ENCODE peak calls at places on chromosomes 16 and 17, in ten cellular contexts. One of them, this sample, is unnamed.

GRCh38 chr16:86117756-86118155 is 218.8 kb downstream of the IRF8 start:
- DNase-seq in progenitor cell of endocrine pancreas: no peak
- DNase-seq in lower leg skin: no peak
- DNase-seq in DND-41: no peak
- DNase-seq in AG10803: peak; percentile 13
- DNase-seq in mesothelial cell of epicardium: no peak
- DNase-seq in Peyer's patch: no peak
- DNase-seq in HFF-Myc: no peak
- DNase-seq in AG09309: no peak
- DNase-seq in pancreas: no peak
- DNase-seq in this sample: no peak

GRCh38 chr17:82952019-82952418 is 112.2 kb upstream of the ZNF750 start:
- DNase-seq in progenitor cell of endocrine pancreas: no peak
- DNase-seq in lower leg skin: no peak
- DNase-seq in DND-41: no peak
- DNase-seq in AG10803: no peak
- DNase-seq in mesothelial cell of epicardium: no peak
- DNase-seq in Peyer's patch: peak; percentile 24
- DNase-seq in HFF-Myc: no peak
- DNase-seq in AG09309: no peak
- DNase-seq in pancreas: no peak
- DNase-seq in this sample: no peak

GRCh38 chr16:20598832-20599469 is 22.8 kb upstream of the ACSM2B start:
- DNase-seq in progenitor cell of endocrine pancreas: no peak
- DNase-seq in lower leg skin: no peak
- DNase-seq in DND-41: no peak
- DNase-seq in AG10803: no peak
- DNase-seq in mesothelial cell of epicardium: no peak
- DNase-seq in Peyer's patch: no peak
- DNase-seq in HFF-Myc: no peak
- DNase-seq in AG09309: no peak
- DNase-seq in pancreas: peak; percentile 62
- DNase-seq in this sample: no peak

GRCh38 chr16:27326738-27327585 is 13.2 kb downstream of the IL4R start:
- DNase-seq in progenitor cell of endocrine pancreas: no peak
- DNase-seq in lower leg skin: peak; percentile 86
- DNase-seq in DND-41: peak; percentile 77
- DNase-seq in AG10803: peak; percentile 97
- DNase-seq in mesothelial cell of epicardium: no peak
- DNase-seq in Peyer's patch: peak; percentile 87
- DNase-seq in HFF-Myc: peak; percentile 52
- DNase-seq in AG09309: peak; percentile 89
- DNase-seq in pancreas: peak; percentile 69
- DNase-seq in this sample: peak; percentile 38

GRCh38 chr17:28878981-28879380 is 18.6 kb downstream of the FLOT2 start:
- DNase-seq in progenitor cell of endocrine pancreas: no peak
- DNase-seq in lower leg skin: no peak
- DNase-seq in DND-41: no peak
- DNase-seq in AG10803: peak; percentile 32
- DNase-seq in mesothelial cell of epicardium: no peak
- DNase-seq in Peyer's patch: peak; percentile 75
- DNase-seq in HFF-Myc: no peak
- DNase-seq in AG09309: no peak
- DNase-seq in pancreas: no peak
- DNase-seq in this sample: peak; percentile 68

GRCh38 chr17:76265624-76266243 is 586 bp downstream of the UBALD2 start:
- DNase-seq in progenitor cell of endocrine pancreas: peak; percentile 41
- DNase-seq in lower leg skin: peak; percentile 43
- DNase-seq in DND-41: peak; percentile 64
- DNase-seq in AG10803: peak; percentile 55
- DNase-seq in mesothelial cell of epicardium: peak; percentile 73
- DNase-seq in Peyer's patch: peak; percentile 80
- DNase-seq in HFF-Myc: no peak
- DNase-seq in AG09309: no peak
- DNase-seq in pancreas: peak; percentile 72
- DNase-seq in this sample: peak; percentile 54

GRCh38 chr17:8713315-8713714 is 31.3 kb downstream of the CCDC42 start:
- DNase-seq in progenitor cell of endocrine pancreas: no peak
- DNase-seq in lower leg skin: no peak
- DNase-seq in DND-41: no peak
- DNase-seq in AG10803: no peak
- DNase-seq in mesothelial cell of epicardium: no peak
- DNase-seq in Peyer's patch: no peak
- DNase-seq in HFF-Myc: no peak
- DNase-seq in AG09309: no peak
- DNase-seq in pancreas: no peak
- DNase-seq in this sample: no peak

GRCh38 chr17:65750678-65751077 is 189.2 kb upstream of the AXIN2 start:
- DNase-seq in progenitor cell of endocrine pancreas: no peak
- DNase-seq in lower leg skin: peak; percentile 68
- DNase-seq in DND-41: peak; percentile 88
- DNase-seq in AG10803: peak; percentile 96
- DNase-seq in mesothelial cell of epicardium: peak; percentile 73
- DNase-seq in Peyer's patch: peak; percentile 77
- DNase-seq in HFF-Myc: peak; percentile 81
- DNase-seq in AG09309: peak; percentile 73
- DNase-seq in pancreas: peak; percentile 84
- DNase-seq in this sample: peak; percentile 1

GRCh38 chr17:9763643-9764042 is 27.7 kb downstream of the DHRS7C start:
- DNase-seq in progenitor cell of endocrine pancreas: no peak
- DNase-seq in lower leg skin: no peak
- DNase-seq in DND-41: no peak
- DNase-seq in AG10803: no peak
- DNase-seq in mesothelial cell of epicardium: no peak
- DNase-seq in Peyer's patch: no peak
- DNase-seq in HFF-Myc: no peak
- DNase-seq in AG09309: no peak
- DNase-seq in pancreas: no peak
- DNase-seq in this sample: no peak

GRCh38 chr17:49556183-49556943 is 19.3 kb upstream of the NXPH3 start:
- DNase-seq in progenitor cell of endocrine pancreas: peak; percentile 90
- DNase-seq in lower leg skin: no peak
- DNase-seq in DND-41: peak; percentile 89
- DNase-seq in AG10803: peak; percentile 50
- DNase-seq in mesothelial cell of epicardium: peak; percentile 95
- DNase-seq in Peyer's patch: peak; percentile 88
- DNase-seq in HFF-Myc: no peak
- DNase-seq in AG09309: no peak
- DNase-seq in pancreas: peak; percentile 48
- DNase-seq in this sample: peak; percentile 82

GRCh38 chr17:8900626-8901585 is 33.4 kb upstream of the PIK3R6 start:
- DNase-seq in progenitor cell of endocrine pancreas: no peak
- DNase-seq in lower leg skin: no peak
- DNase-seq in DND-41: no peak
- DNase-seq in AG10803: no peak
- DNase-seq in mesothelial cell of epicardium: peak; percentile 11
- DNase-seq in Peyer's patch: peak; percentile 58
- DNase-seq in HFF-Myc: no peak
- DNase-seq in AG09309: no peak
- DNase-seq in pancreas: peak; percentile 8
- DNase-seq in this sample: no peak

DNA sequence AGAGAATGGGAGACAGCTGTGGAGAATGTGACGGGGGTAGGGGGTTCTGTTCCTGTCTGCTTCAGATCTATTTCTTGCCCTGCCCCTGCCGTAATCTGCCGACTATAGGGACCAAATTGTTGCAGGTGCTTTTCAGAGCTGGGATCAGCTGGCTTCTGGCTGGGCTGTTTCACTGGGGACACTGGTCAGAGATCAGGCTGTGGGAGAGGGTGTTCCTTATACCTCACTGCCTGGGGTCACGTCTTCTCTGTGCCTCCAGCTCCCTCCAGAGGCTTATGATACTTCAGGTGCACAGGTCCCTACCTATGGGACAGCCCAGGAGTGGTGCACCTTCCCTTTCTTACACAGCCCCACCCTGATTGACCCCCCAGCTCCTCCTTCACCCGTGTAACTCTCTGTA is 514.9 kb upstream of the GOT2 start:
- DNase-seq in progenitor cell of endocrine pancreas: no peak
- DNase-seq in lower leg skin: no peak
- DNase-seq in DND-41: no peak
- DNase-seq in AG10803: no peak
- DNase-seq in mesothelial cell of epicardium: no peak
- DNase-seq in Peyer's patch: no peak
- DNase-seq in HFF-Myc: no peak
- DNase-seq in AG09309: no peak
- DNase-seq in pancreas: no peak
- DNase-seq in this sample: no peak
- TF ChIP-seq CTCF in progenitor cell of endocrine pancreas: peak; percentile 38
- TF ChIP-seq CTCF in lower leg skin: no peak
- TF ChIP-seq CTCF in DND-41: no peak
- TF ChIP-seq CTCF in AG10803: no peak
- TF ChIP-seq CTCF in mesothelial cell of epicardium: no peak
- TF ChIP-seq CTCF in Peyer's patch: no peak
- TF ChIP-seq CTCF in HFF-Myc: no peak
- TF ChIP-seq CTCF in AG09309: no peak
- TF ChIP-seq CTCF in pancreas: no peak
- TF ChIP-seq CTCF in this sample: no peak

GRCh38 chr17:46010597-46011186 is 11.6 kb downstream of the STH start:
- DNase-seq in progenitor cell of endocrine pancreas: no peak
- DNase-seq in lower leg skin: no peak
- DNase-seq in DND-41: no peak
- DNase-seq in AG10803: no peak
- DNase-seq in mesothelial cell of epicardium: no peak
- DNase-seq in Peyer's patch: no peak
- DNase-seq in HFF-Myc: no peak
- DNase-seq in AG09309: no peak
- DNase-seq in pancreas: no peak
- DNase-seq in this sample: no peak
- TF ChIP-seq CTCF in progenitor cell of endocrine pancreas: no peak
- TF ChIP-seq CTCF in lower leg skin: no peak
- TF ChIP-seq CTCF in DND-41: no peak
- TF ChIP-seq CTCF in AG10803: no peak
- TF ChIP-seq CTCF in mesothelial cell of epicardium: no peak
- TF ChIP-seq CTCF in Peyer's patch: no peak
- TF ChIP-seq CTCF in HFF-Myc: no peak
- TF ChIP-seq CTCF in AG09309: no peak
- TF ChIP-seq CTCF in pancreas: no peak
- TF ChIP-seq CTCF in this sample: no peak

GRCh38 chr16:80500116-80500859 is 40.5 kb upstream of the DYNLRB2 start:
- DNase-seq in progenitor cell of endocrine pancreas: no peak
- DNase-seq in lower leg skin: no peak
- DNase-seq in DND-41: no peak
- DNase-seq in AG10803: no peak
- DNase-seq in mesothelial cell of epicardium: no peak
- DNase-seq in Peyer's patch: no peak
- DNase-seq in HFF-Myc: no peak
- DNase-seq in AG09309: no peak
- DNase-seq in pancreas: no peak
- DNase-seq in this sample: peak; percentile 2
- TF ChIP-seq CTCF in progenitor cell of endocrine pancreas: no peak
- TF ChIP-seq CTCF in lower leg skin: no peak
- TF ChIP-seq CTCF in DND-41: no peak
- TF ChIP-seq CTCF in AG10803: peak; percentile 14
- TF ChIP-seq CTCF in mesothelial cell of epicardium: no peak
- TF ChIP-seq CTCF in Peyer's patch: no peak
- TF ChIP-seq CTCF in HFF-Myc: no peak
- TF ChIP-seq CTCF in AG09309: no peak
- TF ChIP-seq CTCF in pancreas: no peak
- TF ChIP-seq CTCF in this sample: peak; percentile 16

DNA sequence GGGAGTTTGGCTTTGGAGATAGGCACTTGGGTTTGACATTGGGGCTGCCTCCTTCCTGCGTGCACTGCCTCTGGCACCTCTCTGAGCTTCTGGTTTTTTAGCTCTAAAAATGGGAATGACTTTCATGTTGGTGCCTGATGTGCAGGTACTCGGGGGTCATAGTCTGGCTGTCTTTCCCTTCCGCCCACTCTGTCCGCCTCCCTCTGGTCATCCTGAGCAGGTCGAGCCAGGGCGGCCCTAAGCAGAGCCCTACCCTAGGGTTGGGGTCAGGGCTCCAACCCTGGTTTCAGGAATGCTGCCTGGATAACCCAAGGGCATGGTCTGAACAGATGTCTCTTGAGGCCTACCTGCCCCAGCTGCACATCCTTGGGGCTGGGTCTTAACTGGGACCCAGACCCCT is 64.8 kb downstream of the CMIP start:
- DNase-seq in progenitor cell of endocrine pancreas: no peak
- DNase-seq in lower leg skin: no peak
- DNase-seq in DND-41: no peak
- DNase-seq in AG10803: no peak
- DNase-seq in mesothelial cell of epicardium: no peak
- DNase-seq in Peyer's patch: no peak
- DNase-seq in HFF-Myc: no peak
- DNase-seq in AG09309: no peak
- DNase-seq in pancreas: no peak
- DNase-seq in this sample: no peak
- TF ChIP-seq CTCF in progenitor cell of endocrine pancreas: no peak
- TF ChIP-seq CTCF in lower leg skin: no peak
- TF ChIP-seq CTCF in DND-41: no peak
- TF ChIP-seq CTCF in AG10803: no peak
- TF ChIP-seq CTCF in mesothelial cell of epicardium: no peak
- TF ChIP-seq CTCF in Peyer's patch: no peak
- TF ChIP-seq CTCF in HFF-Myc: no peak
- TF ChIP-seq CTCF in AG09309: no peak
- TF ChIP-seq CTCF in pancreas: no peak
- TF ChIP-seq CTCF in this sample: no peak

DNA sequence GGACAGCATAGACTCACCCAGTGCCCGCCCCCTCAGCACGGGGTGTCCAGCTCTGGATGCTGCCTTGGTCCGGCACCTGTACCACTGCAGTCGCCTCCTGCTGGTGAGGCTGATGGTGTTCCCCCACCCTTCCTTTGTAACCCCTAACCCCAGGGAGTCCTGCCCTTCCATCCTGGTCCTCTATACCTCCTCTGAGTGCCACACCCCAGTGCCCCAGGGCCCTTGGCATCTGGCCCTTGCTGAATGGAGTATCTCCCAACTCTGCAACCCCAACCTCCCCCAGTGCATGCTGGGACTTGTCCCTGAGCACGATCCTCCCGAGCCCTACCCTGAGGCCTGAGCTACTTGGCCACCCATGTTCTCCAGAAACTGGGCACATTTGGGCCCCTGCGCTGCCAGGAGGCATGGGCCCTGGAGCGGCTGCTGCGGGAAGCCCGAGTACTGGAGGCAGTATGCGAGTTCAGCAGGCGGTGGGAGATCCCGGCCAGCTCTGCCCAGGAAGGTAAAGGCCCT is 15.8 kb downstream of the RIPOR1 start:
- DNase-seq in progenitor cell of endocrine pancreas: no peak
- DNase-seq in lower leg skin: no peak
- DNase-seq in DND-41: no peak
- DNase-seq in AG10803: no peak
- DNase-seq in mesothelial cell of epicardium: no peak
- DNase-seq in Peyer's patch: no peak
- DNase-seq in HFF-Myc: no peak
- DNase-seq in AG09309: no peak
- DNase-seq in pancreas: no peak
- DNase-seq in this sample: no peak
- TF ChIP-seq CTCF in progenitor cell of endocrine pancreas: no peak
- TF ChIP-seq CTCF in lower leg skin: no peak
- TF ChIP-seq CTCF in DND-41: peak; percentile 12
- TF ChIP-seq CTCF in AG10803: no peak
- TF ChIP-seq CTCF in mesothelial cell of epicardium: no peak
- TF ChIP-seq CTCF in Peyer's patch: no peak
- TF ChIP-seq CTCF in HFF-Myc: no peak
- TF ChIP-seq CTCF in AG09309: no peak
- TF ChIP-seq CTCF in pancreas: no peak
- TF ChIP-seq CTCF in this sample: peak; percentile 64

GRCh38 chr16:83549836-83550569 is 257.8 kb upstream of the HSBP1 start:
- DNase-seq in progenitor cell of endocrine pancreas: no peak
- DNase-seq in lower leg skin: no peak
- DNase-seq in DND-41: no peak
- DNase-seq in AG10803: peak; percentile 29
- DNase-seq in mesothelial cell of epicardium: no peak
- DNase-seq in Peyer's patch: no peak
- DNase-seq in HFF-Myc: no peak
- DNase-seq in AG09309: no peak
- DNase-seq in pancreas: no peak
- DNase-seq in this sample: no peak
- TF ChIP-seq CTCF in progenitor cell of endocrine pancreas: no peak
- TF ChIP-seq CTCF in lower leg skin: no peak
- TF ChIP-seq CTCF in DND-41: no peak
- TF ChIP-seq CTCF in AG10803: no peak
- TF ChIP-seq CTCF in mesothelial cell of epicardium: no peak
- TF ChIP-seq CTCF in Peyer's patch: no peak
- TF ChIP-seq CTCF in HFF-Myc: no peak
- TF ChIP-seq CTCF in AG09309: no peak
- TF ChIP-seq CTCF in pancreas: no peak
- TF ChIP-seq CTCF in this sample: no peak

This sample was measured in OCI-LY7.